ENCODE peak calls at places on chromosomes 11 and 22, in four cellular contexts. F, Z, Y and S are unnamed samples.

GRCh38 chr11:119550330-119550729 is 127.4 kb upstream of the THY1 start:
- DNase-seq in F (no peak), Z (no peak), Y (no peak), S (no peak)

GRCh38 chr22:28799125-28799833 is 1.1 kb downstream of the XBP1 start:
- DNase-seq in F (peak; percentile 23), Y (no peak), Z (peak; percentile 62), S (no peak)

GRCh38 chr11:122153746-122154145 is 37.7 kb upstream of the BLID start:
- DNase-seq in F (no peak), Z (no peak), Y (no peak), S (no peak)

GRCh38 chr11:65493367-65494176 is 5.3 kb upstream of the MALAT1 start:
- DNase-seq in Y (no peak), F (no peak), Z (peak; percentile 90), S (no peak)

GRCh38 chr11:8083871-8084281 is 2.9 kb downstream of the TUB start:
- DNase-seq in Z (no peak), F (no peak), Y (no peak), S (no peak)

GRCh38 chr22:44782286-44782830 is 30.0 kb downstream of the ARHGAP8 start:
- DNase-seq in F (no peak), Z (peak; percentile 54), Y (no peak), S (no peak)

GRCh38 chr11:79333381-79333780 is 107.4 kb downstream of the TENM4 start:
- DNase-seq in F (no peak), Z (no peak), Y (no peak), S (no peak)

GRCh38 chr11:1691027-1691877 is 5.7 kb upstream of the KRTAP5-6 start:
- DNase-seq in Y (no peak), Z (no peak), F (no peak), S (no peak)

GRCh38 chr11:122242731-122243130 is 126.7 kb upstream of the BLID start:
- DNase-seq in F (no peak), Z (no peak), Y (no peak), S (no peak)

GRCh38 chr11:133326849-133327248 is 205.5 kb downstream of the OPCML start:
- DNase-seq in Z (no peak), Y (no peak), F (no peak), S (no peak)

GRCh38 chr11:1619449-1619848 is 2.5 kb downstream of the KRTAP5-4 start:
- DNase-seq in Y (no peak), F (no peak), Z (no peak), S (peak; percentile 6)

GRCh38 chr22:46604306-46604690 is 15.9 kb upstream of the GRAMD4 start:
- DNase-seq in Z (no peak), Y (peak; percentile 27), F (no peak), S (no peak)

GRCh38 chr11:70578831-70579230 is 180.5 kb downstream of the CTTN start:
- DNase-seq in Z (no peak), F (no peak), Y (no peak), S (no peak)

GRCh38 chr11:65500262-65501004 is 1.6 kb downstream of the MALAT1 start:
- DNase-seq in F (no peak), Y (no peak), Z (peak; percentile 50), S (no peak)

GRCh38 chr11:15673408-15673811 is 558.7 kb downstream of the INSC start:
- DNase-seq in F (no peak), Z (peak; percentile 8), Y (no peak), S (no peak)

GRCh38 chr11:126917531-126918204 is 82.9 kb downstream of the KIRREL3 start:
- DNase-seq in Y (no peak), F (no peak), Z (no peak), S (no peak)

GRCh38 chr11:27673979-27674663 is 26.1 kb downstream of the BDNF start:
- DNase-seq in Z (no peak), F (no peak), Y (no peak), S (no peak)

GRCh38 chr22:44381761-44382454 is 69.2 kb upstream of the SHISAL1 start:
- DNase-seq in Z (no peak), Y (no peak), F (no peak), S (no peak)

GRCh38 chr11:11241284-11241683 is 111.8 kb downstream of the CSNK2A3 start:
- DNase-seq in F (no peak), Y (no peak), Z (no peak), S (no peak)